ENCODE peak calls at places on chromosomes 1 and 21, in nine cellular contexts. G, N, V, Y, K, X, A, T and L are unnamed samples.

GRCh38 chr1:160260436-160261382 is 1.6 kb downstream of the DCAF8 start:
- DNase-seq in V (peak), G (no peak), Y (no peak), T (no peak), K (peak), X (peak), A (no peak), N (no peak), L (no peak)

GRCh38 chr21:29610960-29611359 is 312.2 kb downstream of the BACH1 start:
- DNase-seq in X (no peak), V (no peak), Y (no peak), T (no peak), N (no peak), G (no peak), K (no peak), A (no peak), L (no peak)

GRCh38 chr1:116273042-116273783 is 99.8 kb upstream of the ATP1A1 start:
- DNase-seq in A (no peak), G (no peak), N (no peak), Y (no peak), X (no peak), K (no peak), V (no peak), T (no peak), L (no peak)

GRCh38 chr21:30194701-30195299 is 21.1 kb downstream of the CLDN8 start:
- DNase-seq in X (peak), A (no peak), K (no peak), V (peak), N (no peak), T (no peak), G (no peak), Y (no peak), L (no peak)

GRCh38 chr1:185156321-185156853 is 366 bp downstream of the TRMT1L start:
- DNase-seq in N (no peak), A (no peak), Y (no peak), T (no peak), V (no peak), X (peak), K (no peak), G (no peak), L (peak)

GRCh38 chr1:40532844-40533424 is 1.5 kb downstream of the ZNF684 start:
- DNase-seq in Y (no peak), T (no peak), G (no peak), N (no peak), V (peak), X (peak), A (no peak), K (peak), L (no peak)

GRCh38 chr1:93340090-93340489 is 5.6 kb upstream of the DR1 start:
- DNase-seq in A (no peak), Y (no peak), V (peak), T (no peak), N (no peak), G (no peak), X (no peak), K (no peak), L (no peak)

GRCh38 chr1:9724706-9725476 is 73.4 kb downstream of the PIK3CD start:
- DNase-seq in A (peak), N (peak), X (peak), Y (peak), V (peak), K (peak), G (no peak), T (peak), L (peak)

GRCh38 chr1:160834945-160835565 is 27.6 kb downstream of the CD244 start:
- DNase-seq in V (peak), X (peak), G (no peak), N (no peak), Y (no peak), T (no peak), A (no peak), K (no peak), L (no peak)

GRCh38 chr21:36499578-36500471 is 19.9 kb upstream of the CLDN14 start:
- DNase-seq in N (no peak), A (no peak), X (no peak), V (peak), T (no peak), Y (no peak), G (no peak), K (peak), L (no peak)

GRCh38 chr1:145871994-145872411 is 13.1 kb upstream of the PIAS3 start:
- DNase-seq in N (no peak), G (peak), A (no peak), K (peak), X (peak), V (peak), Y (peak), T (peak), L (peak)

GRCh38 chr1:215475719-215476525 is 91.2 kb upstream of the KCTD3 start:
- DNase-seq in X (no peak), T (no peak), K (peak), G (no peak), N (no peak), V (peak), A (no peak), Y (no peak), L (no peak)

GRCh38 chr1:62672029-62672428 is 16.2 kb downstream of the DOCK7 start:
- DNase-seq in Y (no peak), G (no peak), A (no peak), T (no peak), V (no peak), N (no peak), K (no peak), X (no peak), L (no peak)

GRCh38 chr1:7505871-7506676 is 265.0 kb upstream of the VAMP3 start:
- DNase-seq in T (no peak), X (no peak), G (no peak), N (no peak), K (no peak), V (no peak), A (no peak), Y (no peak), L (no peak)

GRCh38 chr1:90835661-90836344 is 118.7 kb upstream of the BARHL2 start:
- DNase-seq in V (no peak), X (peak), G (no peak), N (no peak), T (peak), A (no peak), Y (no peak), K (no peak), L (no peak)

GRCh38 chr21:27586986-27587385 is 620.1 kb upstream of the ADAMTS5 start:
- DNase-seq in T (no peak), V (no peak), X (no peak), G (no peak), A (no peak), Y (no peak), K (no peak), N (no peak), L (no peak)

GRCh38 chr1:113811353-113811887 is 856 bp downstream of the RSBN1 start:
- DNase-seq in X (peak), A (no peak), G (peak), Y (no peak), T (peak), V (peak), N (no peak), K (peak), L (peak)

GRCh38 chr1:24737368-24738117 is 7.7 kb upstream of the CLIC4 start:
- DNase-seq in N (no peak), G (no peak), Y (no peak), V (no peak), A (no peak), K (no peak), T (no peak), X (no peak), L (no peak)

GRCh38 chr1:242673652-242674051 is 149.2 kb upstream of the PLD5 start:
- DNase-seq in K (no peak), G (no peak), Y (no peak), X (no peak), N (no peak), A (no peak), V (no peak), T (no peak), L (no peak)

GRCh38 chr1:39105061-39105840 is 79.1 kb downstream of the NDUFS5 start:
- DNase-seq in V (peak), Y (peak), X (peak), G (peak), N (peak), K (peak), A (peak), T (peak), L (peak)

GRCh38 chr1:54402896-54403295 is 3.3 kb downstream of the SSBP3 start:
- DNase-seq in K (no peak), A (no peak), N (no peak), Y (no peak), G (no peak), V (peak), T (no peak), X (no peak), L (no peak)

GRCh38 chr1:89489037-89489729 is 35.4 kb upstream of the LRRC8B start:
- DNase-seq in N (no peak), Y (no peak), A (no peak), K (peak), G (no peak), T (no peak), V (peak), X (no peak), L (no peak)

GRCh38 chr1:108829498-108829916 is 27.4 kb downstream of the AKNAD1 start:
- DNase-seq in A (no peak), T (no peak), K (peak), V (peak), Y (no peak), G (no peak), X (no peak), N (no peak), L (no peak)

GRCh38 chr1:244971524-244972216 is 107.3 kb upstream of the HNRNPU start:
- DNase-seq in V (no peak), A (no peak), T (no peak), K (no peak), G (no peak), X (peak), Y (no peak), N (no peak), L (no peak)

GRCh38 chr1:47444578-47445465 is 7.0 kb downstream of the FOXD2 start:
- DNase-seq in T (peak), A (no peak), Y (no peak), N (peak), K (peak), X (peak), G (no peak), V (peak), L (no peak)

GRCh38 chr1:50605186-50605875 is 182.1 kb upstream of the DMRTA2 start:
- DNase-seq in X (peak), K (peak), A (no peak), N (no peak), Y (no peak), G (no peak), T (peak), V (peak), L (no peak)

GRCh38 chr21:28083350-28083749 is 909.3 kb downstream of the LTN1 start:
- DNase-seq in V (no peak), N (no peak), X (peak), Y (no peak), K (no peak), G (no peak), T (no peak), A (no peak), L (no peak)